ENCODE peak calls at places on chromosome 12, in eight cellular contexts. W is fibroblast of pulmonary artery, Y is pancreas, V is right cardiac atrium, Q is neuronal stem cell, R is spleen, G is GM06990, F is MG63. S is an unnamed sample.

GRCh38 chr12:56461235-56462159 is 6.9 kb upstream of the SPRYD4 start:
- DNase-seq in W (peak), Y (no peak), V (no peak), Q (no peak), R (no peak), G (no peak), F (peak), S (no peak)

GRCh38 chr12:24835377-24835776 is 113.5 kb downstream of the BCAT1 start:
- DNase-seq in W (no peak), Y (no peak), V (no peak), Q (no peak), R (no peak), G (no peak), F (no peak), S (no peak)

GRCh38 chr12:126248871-126249403 is 1183.7 kb downstream of the AACS start:
- DNase-seq in W (peak), Y (no peak), V (no peak), Q (no peak), R (no peak), G (no peak), F (no peak), S (no peak)

GRCh38 chr12:130830246-130830551 is 8.9 kb downstream of the STX2 start:
- DNase-seq in W (no peak), Y (no peak), V (no peak), Q (no peak), R (no peak), G (no peak), F (no peak), S (no peak)

GRCh38 chr12:32196250-32197198 is 89.9 kb downstream of the BICD1 start:
- DNase-seq in W (no peak), Y (no peak), V (no peak), Q (no peak), R (no peak), G (no peak), F (no peak), S (no peak)

GRCh38 chr12:6358886-6359285 is 16.5 kb downstream of the SCNN1A start:
- DNase-seq in W (no peak), Y (no peak), V (no peak), Q (no peak), R (no peak), G (no peak), F (no peak), S (no peak)

GRCh38 chr12:46546634-46547273 is 174.2 kb upstream of the SLC38A2 start:
- DNase-seq in W (no peak), Y (no peak), V (no peak), Q (no peak), R (no peak), G (no peak), F (peak), S (no peak)

GRCh38 chr12:69024907-69025306 is 91.9 kb upstream of the CPM start:
- DNase-seq in W (peak), Y (no peak), V (no peak), Q (no peak), R (no peak), G (no peak), F (no peak), S (no peak)

GRCh38 chr12:50127546-50127945 is 15.5 kb downstream of the COX14 start:
- DNase-seq in W (no peak), Y (no peak), V (no peak), Q (no peak), R (no peak), G (no peak), F (no peak), S (no peak)

GRCh38 chr12:16949351-16949750 is 343.4 kb upstream of the LMO3 start:
- DNase-seq in W (no peak), Y (no peak), V (no peak), Q (peak), R (no peak), G (no peak), F (no peak), S (no peak)

GRCh38 chr12:48814313-48815280 is 3.7 kb upstream of the CACNB3 start:
- DNase-seq in W (peak), Y (peak), V (peak), Q (peak), R (peak), G (peak), F (peak), S (peak)

GRCh38 chr12:131831635-131832041 is 3.4 kb downstream of the MMP17 start:
- DNase-seq in W (peak), Y (no peak), V (peak), Q (no peak), R (no peak), G (no peak), F (no peak), S (no peak)

GRCh38 chr12:50927766-50928224 is 24.5 kb upstream of the HIGD1C start:
- DNase-seq in W (no peak), Y (no peak), V (no peak), Q (no peak), R (no peak), G (no peak), F (no peak), S (no peak)

GRCh38 chr12:47828008-47828966 is 8.6 kb upstream of the HDAC7 start:
- DNase-seq in W (no peak), Y (no peak), V (peak), Q (no peak), R (peak), G (no peak), F (no peak), S (no peak)

GRCh38 chr12:111440631-111441030 is 34.9 kb downstream of the SH2B3 start:
- DNase-seq in W (no peak), Y (no peak), V (no peak), Q (no peak), R (peak), G (no peak), F (no peak), S (no peak)

GRCh38 chr12:12804011-12804410 is 9.1 kb upstream of the DDX47 start:
- DNase-seq in W (peak), Y (no peak), V (no peak), Q (no peak), R (no peak), G (no peak), F (no peak), S (no peak)

GRCh38 chr12:45598761-45599160 is 130.7 kb upstream of the ARID2 start:
- DNase-seq in W (no peak), Y (no peak), V (no peak), Q (no peak), R (no peak), G (no peak), F (no peak), S (no peak)

GRCh38 chr12:114812384-114812783 is 128.4 kb upstream of the TBX3 start:
- DNase-seq in W (no peak), Y (no peak), V (no peak), Q (no peak), R (no peak), G (no peak), F (no peak), S (no peak)

GRCh38 chr12:109963743-109964429 is 32.3 kb downstream of the GIT2 start:
- DNase-seq in W (peak), Y (no peak), V (peak), Q (no peak), R (no peak), G (no peak), F (peak), S (no peak)

GRCh38 chr12:29317556-29318363 is 63.2 kb downstream of the ERGIC2 start:
- DNase-seq in W (peak), Y (no peak), V (peak), Q (peak), R (no peak), G (no peak), F (peak), S (no peak)

GRCh38 chr12:40156031-40156764 is 50.3 kb upstream of the SLC2A13 start:
- DNase-seq in W (no peak), Y (no peak), V (no peak), Q (no peak), R (no peak), G (no peak), F (no peak), S (no peak)

GRCh38 chr12:24418157-24418556 is 468.7 kb upstream of the SOX5 start:
- DNase-seq in W (no peak), Y (no peak), V (no peak), Q (no peak), R (no peak), G (no peak), F (no peak), S (no peak)

GRCh38 chr12:90945070-90945649 is 9.8 kb downstream of the CCER1 start:
- DNase-seq in W (peak), Y (no peak), V (no peak), Q (no peak), R (no peak), G (no peak), F (no peak), S (no peak)

GRCh38 chr12:77377116-77377515 is 311.7 kb upstream of the E2F7 start:
- DNase-seq in W (peak), Y (no peak), V (no peak), Q (no peak), R (no peak), G (no peak), F (no peak), S (no peak)

GRCh38 chr12:62679569-62679968 is 212.9 kb downstream of the MON2 start:
- DNase-seq in W (no peak), Y (no peak), V (no peak), Q (no peak), R (no peak), G (no peak), F (no peak), S (no peak)

GRCh38 chr12:66903782-66904396 is 225.0 kb upstream of the GRIP1 start:
- DNase-seq in W (no peak), Y (no peak), V (no peak), Q (no peak), R (no peak), G (no peak), F (no peak), S (no peak)

GRCh38 chr12:20757-21156 is 45.8 kb upstream of the IQSEC3 start:
- DNase-seq in W (no peak), Y (no peak), V (no peak), Q (no peak), R (no peak), G (no peak), F (no peak), S (no peak)

GRCh38 chr12:104131609-104132008 is 6.4 kb downstream of the NFYB start:
- DNase-seq in W (no peak), Y (no peak), V (no peak), Q (no peak), R (no peak), G (no peak), F (no peak), S (no peak)

GRCh38 chr12:23340351-23340750 is 609.1 kb downstream of the SOX5 start:
- DNase-seq in W (no peak), Y (no peak), V (no peak), Q (no peak), R (no peak), G (no peak), F (no peak), S (no peak)

DNA sequence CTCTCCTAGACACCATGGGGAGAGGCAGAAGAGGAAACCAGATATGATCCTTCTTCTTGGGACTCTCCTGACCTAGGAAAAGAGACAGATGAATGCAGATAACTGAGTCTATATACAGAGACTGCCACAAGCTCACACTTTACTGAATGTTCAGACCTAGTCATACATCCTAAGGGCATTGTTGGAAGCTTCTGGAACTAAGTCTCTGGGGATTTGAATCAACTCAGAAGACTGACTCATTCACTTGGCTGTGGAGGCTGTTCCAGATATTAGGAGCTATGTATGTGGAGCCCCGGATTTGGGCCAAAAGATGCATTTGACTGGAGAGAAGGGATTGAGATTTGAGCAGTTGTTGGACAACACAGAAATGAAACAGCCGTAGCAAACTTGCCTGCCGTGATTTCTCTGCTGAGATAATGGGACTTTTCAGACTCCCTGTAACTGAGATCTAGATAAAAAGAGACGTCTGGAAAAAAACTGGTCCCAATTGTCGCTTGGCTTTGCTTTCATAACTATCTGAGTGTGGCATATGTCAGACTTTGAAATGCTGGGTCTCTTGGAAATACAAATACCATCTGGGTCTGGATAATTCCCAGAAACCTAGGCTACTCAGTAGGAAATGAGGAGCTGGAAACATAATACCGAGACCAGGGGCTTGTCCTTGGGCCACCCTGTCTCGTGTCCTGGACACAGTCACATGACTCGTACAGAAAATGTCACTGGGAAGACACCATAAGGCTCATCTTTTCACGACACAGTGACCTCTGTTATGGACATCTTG is 396.8 kb downstream of the NUAK1 start:
- DNase-seq in W (peak), Y (no peak), V (peak), Q (no peak), R (no peak), G (no peak), F (peak), S (no peak)
- H3K4me3 ChIP-seq in W (no peak), Y (no peak), V (no peak), Q (no peak), R (no peak), G (no peak), F (no peak), S (no peak)

GRCh38 chr12:27212861-27213260 is 31.2 kb upstream of the STK38L start:
- DNase-seq in W (no peak), Y (no peak), V (no peak), Q (no peak), R (no peak), G (no peak), F (no peak), S (no peak)

GRCh38 chr12:27210187-27210586 is 33.9 kb upstream of the STK38L start:
- DNase-seq in W (no peak), Y (no peak), V (no peak), Q (no peak), R (no peak), G (no peak), F (no peak), S (no peak)

GRCh38 chr12:27209257-27209910 is 34.7 kb upstream of the STK38L start:
- DNase-seq in W (no peak), Y (no peak), V (no peak), Q (no peak), R (no peak), G (no peak), F (no peak), S (no peak)

GRCh38 chr12:27213830-27214787 is 30.0 kb upstream of the STK38L start:
- DNase-seq in W (no peak), Y (no peak), V (no peak), Q (no peak), R (no peak), G (no peak), F (no peak), S (no peak)

GRCh38 chr12:27213304-27213703 is 30.8 kb upstream of the STK38L start:
- DNase-seq in W (no peak), Y (no peak), V (no peak), Q (no peak), R (no peak), G (no peak), F (no peak), S (no peak)
- H3K4me3 ChIP-seq in W (no peak), Y (no peak), V (no peak), Q (no peak), R (no peak), G (no peak), F (no peak), S (no peak)

DNA sequence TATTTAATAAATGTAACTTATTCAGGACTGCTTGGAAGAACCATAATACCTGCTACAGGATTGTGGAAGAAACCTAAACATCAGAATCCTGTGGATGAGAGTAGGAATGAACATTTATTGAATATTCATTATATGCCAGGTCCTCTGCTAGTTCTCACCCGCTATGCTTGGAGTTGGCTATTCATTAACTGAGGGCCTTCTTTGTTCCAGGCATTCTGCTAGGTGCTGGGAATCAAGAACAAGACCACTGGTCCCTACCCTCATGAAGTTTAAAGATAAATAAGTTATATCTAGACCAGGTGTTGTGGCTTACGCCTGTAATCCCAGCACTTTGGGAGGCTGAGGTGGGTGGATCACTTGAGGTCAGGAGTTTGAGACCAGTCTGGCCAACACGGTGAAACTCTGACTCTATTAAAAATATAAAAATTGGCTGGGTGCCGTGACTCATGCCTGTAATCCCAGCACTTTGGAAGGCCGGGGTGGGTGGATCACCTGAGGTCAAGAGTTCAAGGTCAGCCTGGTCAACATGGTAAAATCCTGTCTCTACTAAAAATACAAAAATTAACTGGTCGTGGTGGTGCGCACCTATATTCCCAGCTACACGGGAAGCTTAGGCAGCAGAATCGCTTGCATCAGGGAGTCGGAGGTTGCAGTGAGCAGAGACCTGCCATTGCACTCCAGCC is 3.8 kb upstream of the TULP3 start:
- DNase-seq in W (no peak), Y (no peak), V (no peak), Q (no peak), R (no peak), G (no peak), F (no peak), S (no peak)
- H3K4me3 ChIP-seq in W (no peak), Y (no peak), V (no peak), Q (no peak), R (no peak), G (no peak), F (no peak), S (no peak)

DNA sequence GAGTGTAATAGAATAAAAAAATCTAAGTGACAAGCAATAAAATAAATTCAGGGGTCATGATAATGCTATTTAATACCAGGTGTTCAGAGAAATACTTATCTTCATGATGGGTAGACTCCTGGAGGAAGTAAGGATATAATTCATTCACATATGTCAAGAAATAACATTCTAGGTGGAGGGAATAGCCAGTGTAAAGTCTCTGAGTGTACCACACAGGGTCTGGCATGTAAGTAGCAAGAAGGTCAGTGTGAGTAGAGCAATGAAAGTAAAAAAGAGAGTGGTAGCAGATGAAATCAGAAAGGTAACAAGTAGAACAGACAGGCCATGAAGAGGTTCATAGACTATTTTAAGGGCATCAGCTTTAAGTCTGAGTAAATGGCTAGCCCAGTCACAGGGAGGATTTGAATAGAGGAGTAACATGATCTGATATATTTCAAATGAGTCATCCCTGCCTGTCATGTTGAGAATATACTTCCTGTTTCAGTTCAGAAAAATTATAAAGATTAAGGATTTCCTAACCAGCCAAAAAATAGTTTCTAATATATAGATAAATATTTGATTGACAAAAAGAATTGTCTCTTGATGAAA is 519.9 kb downstream of the C12orf50 start:
- DNase-seq in W (peak), Y (no peak), V (no peak), Q (no peak), R (no peak), G (no peak), F (no peak), S (no peak)
- H3K4me3 ChIP-seq in W (no peak), Y (no peak), V (no peak), Q (no peak), R (no peak), G (no peak), F (no peak), S (no peak)

GRCh38 chr12:128660532-128661215 is 163.1 kb downstream of the SLC15A4 start:
- DNase-seq in W (no peak), Y (no peak), V (no peak), Q (no peak), R (no peak), G (no peak), F (no peak), S (peak)
- H3K4me3 ChIP-seq in W (no peak), Y (no peak), V (no peak), Q (no peak), R (no peak), G (no peak), F (no peak), S (no peak)

GRCh38 chr12:31119531-31120211 is 46.0 kb downstream of the DDX11 start:
- DNase-seq in W (no peak), Y (no peak), V (peak), Q (peak), R (peak), G (no peak), F (no peak), S (no peak)

GRCh38 chr12:31118831-31119530 is 45.3 kb downstream of the DDX11 start:
- DNase-seq in W (no peak), Y (no peak), V (peak), Q (peak), R (peak), G (no peak), F (peak), S (no peak)

GRCh38 chr12:31117203-31118011 is 43.7 kb downstream of the DDX11 start:
- DNase-seq in W (no peak), Y (no peak), V (peak), Q (peak), R (peak), G (peak), F (peak), S (peak)

GRCh38 chr12:31120392-31121008 is 46.8 kb downstream of the DDX11 start:
- DNase-seq in W (no peak), Y (no peak), V (peak), Q (peak), R (no peak), G (no peak), F (no peak), S (no peak)

DNA sequence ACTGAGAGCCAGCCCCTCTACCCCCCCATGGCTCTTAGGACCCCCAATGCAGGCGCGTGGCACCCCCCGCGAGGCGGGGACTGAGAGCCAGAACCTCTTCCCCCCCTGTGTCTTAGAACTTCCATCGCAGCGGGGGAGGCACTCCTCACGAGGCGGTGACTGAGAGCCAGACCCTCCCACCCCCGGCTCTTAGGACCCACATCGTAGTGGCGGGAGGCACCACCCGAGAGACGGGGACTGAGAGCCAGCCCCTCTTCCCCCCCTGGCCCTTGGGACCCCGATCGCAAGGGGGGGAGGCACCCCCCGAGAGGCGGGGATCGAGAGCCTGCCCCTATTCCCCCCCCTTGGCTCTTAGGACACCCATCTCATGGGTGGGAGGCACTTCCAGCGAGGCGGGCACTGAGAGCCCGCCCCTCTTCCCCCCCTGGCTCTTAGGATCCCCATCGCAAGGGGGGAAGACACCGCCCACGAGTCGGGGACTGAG is 44.7 kb downstream of the DDX11 start:
- DNase-seq in W (no peak), Y (no peak), V (peak), Q (peak), R (peak), G (no peak), F (no peak), S (no peak)
- H3K4me3 ChIP-seq in W (no peak), Y (peak), V (peak), Q (peak), R (peak), G (no peak), F (peak), S (no peak)

GRCh38 chr12:53625946-53626701 is at the start of gene ATF7:
- DNase-seq in W (peak), Y (peak), V (peak), Q (peak), R (peak), G (peak), F (peak), S (peak)
- H3K4me3 ChIP-seq in W (peak), Y (peak), V (peak), Q (peak), R (peak), G (peak), F (peak), S (peak)

S was measured in left lung.